ENCODE peak calls at places on chromosomes 3 and 15, in seven cellular contexts. V, B, Q, I, W, F and C are unnamed samples.

GRCh38 chr3:30677347-30677685 is 70.9 kb downstream of the TGFBR2 start:
- DNase-seq in V (no peak), B (no peak), Q (no peak), I (no peak), W (no peak), F (no peak), C (no peak)

GRCh38 chr15:25682349-25682748 is 180.8 kb downstream of the ATP10A start:
- DNase-seq in V (no peak), B (no peak), Q (peak; percentile 74), I (no peak), W (no peak), F (no peak), C (peak; percentile 63)

GRCh38 chr15:85168642-85169173 is 187.1 kb downstream of the PDE8A start:
- DNase-seq in V (peak; percentile 83), B (no peak), Q (no peak), I (no peak), W (no peak), F (no peak), C (peak; percentile 58)

GRCh38 chr15:48317221-48317620 is 14.0 kb upstream of the DUT start:
- DNase-seq in V (no peak), B (no peak), Q (no peak), I (no peak), W (no peak), F (no peak), C (no peak)

GRCh38 chr3:21271606-21272016 is 479.4 kb downstream of the ZNF385D start:
- DNase-seq in V (no peak), B (no peak), Q (peak; percentile 49), I (no peak), W (no peak), F (no peak), C (no peak)

GRCh38 chr3:9715764-9716437 is 12.3 kb downstream of the CPNE9 start:
- DNase-seq in V (peak; percentile 79), B (peak; percentile 76), Q (peak; percentile 89), I (peak; percentile 74), W (no peak), F (peak; percentile 66), C (peak; percentile 36)

GRCh38 chr3:5787863-5788488 is 600.5 kb downstream of the EDEM1 start:
- DNase-seq in V (no peak), B (no peak), Q (peak; percentile 65), I (peak; percentile 53), W (no peak), F (no peak), C (peak; percentile 74)

GRCh38 chr3:161423911-161424522 is 52.7 kb upstream of the SPTSSB start:
- DNase-seq in V (no peak), B (no peak), Q (no peak), I (no peak), W (no peak), F (no peak), C (no peak)

GRCh38 chr3:187146389-187146788 is 7.1 kb upstream of the RPL39L start:
- DNase-seq in V (no peak), B (no peak), Q (no peak), I (no peak), W (no peak), F (no peak), C (no peak)

GRCh38 chr3:146218880-146219866 is 31.7 kb downstream of the PLSCR4 start:
- DNase-seq in V (no peak), B (no peak), Q (no peak), I (peak; percentile 49), W (no peak), F (no peak), C (peak; percentile 53)

GRCh38 chr15:48147358-48147757 is 26.6 kb downstream of the SLC24A5 start:
- DNase-seq in V (no peak), B (no peak), Q (no peak), I (no peak), W (no peak), F (no peak), C (no peak)

GRCh38 chr15:38941399-38941953 is 376.9 kb upstream of the RASGRP1 start:
- DNase-seq in V (no peak), B (no peak), Q (no peak), I (no peak), W (no peak), F (no peak), C (no peak)

GRCh38 chr15:90105521-90105920 is 3.3 kb upstream of the IDH2 start:
- DNase-seq in V (no peak), B (no peak), Q (no peak), I (no peak), W (no peak), F (no peak), C (no peak)

GRCh38 chr3:146163584-146163983 is 2.6 kb upstream of the PLOD2 start:
- DNase-seq in V (no peak), B (no peak), Q (no peak), I (no peak), W (no peak), F (no peak), C (no peak)

GRCh38 chr15:29822100-29822684 is at the start of gene TJP1:
- DNase-seq in V (peak; percentile 90), B (no peak), Q (peak; percentile 85), I (peak; percentile 89), W (no peak), F (no peak), C (peak; percentile 83)

DNA sequence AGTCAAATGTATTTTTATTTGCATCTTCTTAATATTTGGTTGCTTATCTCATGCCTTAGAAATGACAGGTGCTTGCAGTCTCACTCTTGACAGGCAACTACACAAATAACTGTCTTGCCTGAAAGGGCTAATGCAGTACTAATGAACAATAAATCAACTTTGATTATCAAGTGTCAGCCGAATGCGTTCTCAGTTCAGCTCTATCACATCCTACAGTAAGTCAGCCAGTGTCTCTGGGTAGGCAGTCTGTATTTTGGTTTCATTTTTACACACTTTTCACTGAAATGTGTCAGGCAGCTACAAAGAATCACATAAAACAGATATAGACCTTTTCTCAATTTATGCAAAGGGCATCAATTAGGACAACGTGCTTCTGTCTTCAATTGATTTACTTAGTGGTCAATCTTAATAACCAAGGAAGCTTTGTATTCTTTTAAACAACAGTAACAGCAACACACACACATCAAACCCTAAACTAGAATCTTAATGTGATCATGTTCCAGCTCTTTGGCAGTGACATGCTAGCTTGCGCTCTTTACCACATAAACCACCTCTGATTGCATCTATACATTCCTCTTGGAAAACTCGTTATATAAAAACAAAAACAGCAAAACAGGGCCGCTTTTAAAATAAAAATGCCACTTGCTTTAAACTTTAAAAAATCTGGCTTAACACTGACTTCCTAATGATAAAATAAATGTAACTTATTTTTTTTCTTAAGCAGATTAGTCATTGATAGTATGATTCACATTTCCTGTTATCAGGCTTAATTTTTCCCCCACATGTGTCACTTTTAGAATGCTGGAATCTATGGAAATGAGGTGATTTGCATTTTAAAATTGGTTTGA is 520.4 kb downstream of the FOXP1 start:
- DNase-seq in V (no peak), B (no peak), Q (no peak), I (no peak), W (no peak), F (no peak), C (no peak)
- H3K4me3 ChIP-seq in V (peak overlapping the region; percentile 66), B (no peak overlapping the region), Q (peak overlapping the region; percentile 77), I (peak overlapping the region; percentile 67), W (peak overlapping the region; percentile 83), F (peak overlapping the region; percentile 66), C (no peak overlapping the region)

GRCh38 chr15:34853001-34853758 is 57.8 kb upstream of the ACTC1 start:
- DNase-seq in V (no peak), B (peak; percentile 88), Q (no peak), I (no peak), W (no peak), F (no peak), C (no peak)
- TF ChIP-seq CTCF in V (no peak), B (peak; percentile 41), Q (no peak), I (no peak), W (no peak), F (no peak), C (no peak)

GRCh38 chr3:38650248-38650940 is 907 bp upstream of the SCN5A start:
- DNase-seq in V (peak; percentile 52), B (no peak), Q (peak; percentile 40), I (no peak), W (no peak), F (no peak), C (no peak)
- H3K4me3 ChIP-seq in V (no peak overlapping the region), B (no peak overlapping the region), Q (peak overlapping the region; percentile 46), I (no peak overlapping the region), W (no peak overlapping the region), F (peak overlapping the region; percentile 85), C (no peak overlapping the region)

GRCh38 chr15:31964586-31965307 is 65.6 kb upstream of the CHRNA7 start:
- DNase-seq in V (no peak), B (no peak), Q (no peak), I (no peak), W (no peak), F (no peak), C (no peak)
- TF ChIP-seq CTCF in V (no peak), B (no peak), Q (no peak), I (no peak), W (no peak), F (no peak), C (no peak)